ENCODE peak calls at places on chromosomes 12 and 14, in seven cellular contexts. Y, T, H, O, K, I and G are unnamed samples.

GRCh38 chr12:114770323-114770722 is 86.3 kb upstream of the TBX3 start:
- DNase-seq in T (no peak), O (peak; percentile 41), K (no peak), Y (no peak), I (no peak), H (no peak), G (no peak)

GRCh38 chr14:35380794-35381193 is 23.8 kb downstream of the NFKBIA start:
- DNase-seq in H (no peak), T (no peak), I (peak; percentile 89), K (no peak), O (peak; percentile 57), Y (no peak), G (no peak)

GRCh38 chr12:25583545-25583944 is 30.5 kb upstream of the LMNTD1 start:
- DNase-seq in T (no peak), K (peak; percentile 31), O (peak; percentile 76), I (peak; percentile 3), H (no peak), Y (no peak), G (no peak)

GRCh38 chr12:130500835-130501330 is 163.2 kb downstream of the PIWIL1 start:
- DNase-seq in H (no peak), I (no peak), T (no peak), O (no peak), Y (no peak), K (no peak), G (no peak)

GRCh38 chr12:48938805-48939204 is 13.5 kb upstream of the FKBP11 start:
- DNase-seq in I (no peak), O (no peak), Y (no peak), K (no peak), H (no peak), T (no peak), G (no peak)

GRCh38 chr12:114952573-114953196 is 268.7 kb upstream of the TBX3 start:
- DNase-seq in I (no peak), H (no peak), Y (no peak), O (no peak), T (no peak), K (no peak), G (no peak)

GRCh38 chr12:48816148-48816854 is 2.0 kb upstream of the CACNB3 start:
- DNase-seq in T (no peak), I (peak; percentile 80), K (peak; percentile 25), H (no peak), O (no peak), Y (no peak), G (no peak)

GRCh38 chr12:105330283-105330937 is at the start of gene C12orf75:
- DNase-seq in H (no peak), K (no peak), O (peak; percentile 92), T (peak; percentile 78), Y (peak; percentile 94), I (peak; percentile 82), G (peak; percentile 85)

GRCh38 chr14:95321693-95322455 is 2.2 kb upstream of the CLMN start:
- DNase-seq in T (no peak), I (peak; percentile 29), O (no peak), H (no peak), Y (no peak), K (no peak), G (no peak)

GRCh38 chr12:130157998-130158774 is 4.1 kb upstream of the FZD10 start:
- DNase-seq in Y (no peak), K (no peak), T (no peak), O (no peak), H (no peak), I (no peak), G (no peak)

GRCh38 chr14:78982551-78982950 is 812.4 kb downstream of the NRXN3 start:
- DNase-seq in Y (no peak), T (no peak), K (no peak), H (no peak), O (no peak), I (no peak), G (no peak)

GRCh38 chr12:64679487-64679983 is 69.2 kb downstream of the RASSF3 start:
- DNase-seq in K (peak; percentile 83), H (no peak), I (peak; percentile 85), T (no peak), Y (peak; percentile 88), O (no peak), G (no peak)

GRCh38 chr12:52244615-52244994 is 11.6 kb downstream of the KRT7 start:
- DNase-seq in O (no peak), K (no peak), H (peak; percentile 18), Y (no peak), I (no peak), T (no peak), G (no peak)

GRCh38 chr14:68825729-68826128 is 32.9 kb upstream of the ZFP36L1 start:
- DNase-seq in T (no peak), K (no peak), Y (no peak), O (no peak), H (no peak), I (no peak), G (no peak)

GRCh38 chr12:115722181-115722580 is 555.3 kb downstream of the MED13L start:
- DNase-seq in O (no peak), K (no peak), T (no peak), Y (no peak), H (no peak), I (peak; percentile 62), G (no peak)

GRCh38 chr14:99360774-99361595 is 89.0 kb upstream of the BCL11B start:
- DNase-seq in O (no peak), I (no peak), H (no peak), T (no peak), Y (no peak), K (no peak), G (no peak)

GRCh38 chr14:69139743-69140142 is 13.2 kb downstream of the DCAF5 start:
- DNase-seq in H (no peak), O (no peak), I (no peak), Y (no peak), K (no peak), T (no peak), G (no peak)

GRCh38 chr12:32399045-32399372 is 349 bp upstream of the FGD4 start:
- DNase-seq in H (no peak), I (peak; percentile 88), O (no peak), T (no peak), K (no peak), Y (no peak), G (no peak)

GRCh38 chr12:32397703-32398102 is 1.7 kb upstream of the FGD4 start:
- DNase-seq in T (no peak), H (no peak), O (no peak), K (no peak), I (no peak), Y (peak; percentile 4), G (no peak)

GRCh38 chr12:32400866-32401265 is 1.5 kb downstream of the FGD4 start:
- DNase-seq in T (no peak), I (no peak), K (no peak), H (no peak), Y (no peak), O (no peak), G (no peak)

GRCh38 chr12:32400114-32400672 is 835 bp downstream of the FGD4 start:
- DNase-seq in Y (no peak), O (peak; percentile 55), T (no peak), H (no peak), I (peak; percentile 71), K (peak; percentile 61), G (no peak)

DNA sequence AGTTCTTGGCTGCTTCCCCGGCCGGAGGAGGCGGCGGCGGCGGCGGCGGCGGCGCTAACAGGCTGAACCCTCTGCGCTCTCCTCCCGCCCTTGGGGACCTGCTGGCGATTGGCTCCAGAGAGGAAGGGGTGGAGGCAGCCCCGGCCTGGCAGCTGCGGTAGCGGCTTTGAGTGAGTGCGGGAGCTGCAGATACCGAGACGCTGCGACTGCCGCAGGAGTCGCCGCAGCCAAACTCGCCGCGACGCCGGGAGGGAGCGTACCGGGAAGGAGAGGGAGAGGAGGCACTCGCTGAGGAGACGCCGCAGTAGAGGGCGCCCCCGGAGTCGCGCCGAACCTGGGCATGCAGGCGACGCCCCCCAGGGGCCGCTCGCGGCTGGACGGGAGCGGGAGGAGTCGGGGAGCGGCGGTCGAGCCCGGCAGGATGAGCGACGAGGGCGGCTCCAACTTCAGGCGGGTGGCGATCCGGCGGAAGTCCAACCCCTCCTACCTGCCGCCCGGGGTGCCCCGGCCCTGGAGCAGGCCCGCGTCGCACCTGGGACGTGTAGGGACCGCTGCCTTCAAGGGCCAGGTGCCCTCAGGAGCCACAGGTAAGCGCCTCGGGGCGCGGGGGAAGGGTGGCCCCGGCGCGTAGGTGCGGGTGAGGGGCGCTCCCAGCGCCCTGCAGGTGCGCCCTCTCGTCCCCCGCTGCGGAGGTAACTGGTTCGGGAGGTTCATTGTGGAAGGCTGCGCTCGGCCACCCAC is at the start of gene FGD4:
- DNase-seq in Y (peak; percentile 92), I (no peak), O (peak; percentile 96), H (peak; percentile 36), K (peak; percentile 82), T (peak; percentile 53), G (peak; percentile 88)
- TF ChIP-seq CTCF in Y (peak; percentile 53), I (no peak), O (peak; percentile 86), H (no peak), K (peak; percentile 69), T (peak; percentile 67), G (peak; percentile 66)

GRCh38 chr12:43104524-43104923 is 447.5 kb downstream of the ADAMTS20 start:
- DNase-seq in H (no peak), I (no peak), Y (no peak), T (no peak), O (no peak), K (no peak), G (no peak)
- TF ChIP-seq CTCF in H (no peak), I (no peak), Y (no peak), T (no peak), O (no peak), K (no peak), G (no peak)

GRCh38 chr12:109531411-109531810 is 41.9 kb downstream of the MMAB start:
- DNase-seq in H (no peak), T (no peak), Y (no peak), K (no peak), I (no peak), O (no peak), G (no peak)
- TF ChIP-seq CTCF in H (no peak), T (no peak), Y (no peak), K (no peak), I (no peak), O (no peak), G (no peak)

DNA sequence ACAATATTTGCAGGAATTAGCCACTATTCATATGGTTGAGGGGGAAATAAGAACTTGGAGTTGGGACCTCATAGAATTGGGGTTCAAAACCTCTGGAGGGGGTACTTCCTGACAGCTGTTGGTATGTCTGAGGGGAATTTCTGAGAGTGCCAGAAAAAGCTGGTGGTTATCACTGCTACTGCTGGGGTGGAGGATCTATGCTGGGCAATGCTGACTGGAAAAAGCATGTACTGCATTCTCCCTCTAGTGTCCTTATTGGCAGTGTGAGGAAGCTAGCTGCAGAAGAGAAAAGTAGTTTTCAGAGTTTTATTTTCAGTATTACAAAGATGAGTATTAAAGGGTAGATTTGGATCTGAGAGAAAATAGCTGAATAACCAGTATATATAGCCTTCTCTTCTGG is 88.8 kb downstream of the FUT8 start:
- DNase-seq in K (no peak), Y (no peak), T (no peak), H (no peak), O (no peak), I (no peak), G (no peak)
- TF ChIP-seq CTCF in K (peak; percentile 22), Y (no peak), T (peak; percentile 30), H (no peak), O (no peak), I (no peak), G (no peak)

GRCh38 chr12:11209098-11209497 is 22.4 kb upstream of the TAS2R42 start:
- DNase-seq in O (no peak), K (no peak), T (no peak), I (no peak), H (no peak), Y (no peak), G (no peak)
- TF ChIP-seq CTCF in O (peak; percentile 38), K (peak; percentile 15), T (no peak), I (no peak), H (no peak), Y (no peak), G (no peak)